ENCODE peak calls at places on chromosome 9, in four cellular contexts. B is mesendoderm, K is cardiac fibroblast, E is stomach. P is an unnamed sample.

GRCh38 chr9:86943223-86943870 is 4.0 kb downstream of the GAS1 start:
- DNase-seq in B (no peak), K (peak), E (peak), P (no peak)

GRCh38 chr9:120478208-120478607 is 101.8 kb downstream of the CDK5RAP2 start:
- DNase-seq in B (no peak), K (peak), E (no peak), P (peak)

GRCh38 chr9:115162946-115163345 is 45.0 kb upstream of the TNC start:
- DNase-seq in B (no peak), K (peak), E (no peak), P (no peak)

GRCh38 chr9:133706651-133707050 is 31.5 kb downstream of the SARDH start:
- DNase-seq in B (no peak), K (no peak), E (no peak), P (no peak)

GRCh38 chr9:119005162-119005561 is 364.1 kb downstream of the BRINP1 start:
- DNase-seq in B (peak), K (no peak), E (no peak), P (no peak)

GRCh38 chr9:112103405-112103804 is 71.7 kb downstream of the SUSD1 start:
- DNase-seq in B (no peak), K (no peak), E (no peak), P (no peak)

GRCh38 chr9:79120533-79121315 is 451.0 kb upstream of the TLE4 start:
- DNase-seq in B (no peak), K (no peak), E (no peak), P (no peak)

GRCh38 chr9:125189011-125189360 is 617 bp downstream of the PPP6C start:
- DNase-seq in B (no peak), K (no peak), E (peak), P (no peak)

GRCh38 chr9:130276121-130276520 is 10.6 kb downstream of the HMCN2 start:
- DNase-seq in B (peak), K (peak), E (no peak), P (peak)

GRCh38 chr9:91067306-91067860 is 265.8 kb downstream of the SYK start:
- DNase-seq in B (no peak), K (no peak), E (no peak), P (no peak)

GRCh38 chr9:16532681-16533450 is 337.6 kb downstream of the BNC2 start:
- DNase-seq in B (no peak), K (peak), E (no peak), P (peak)

GRCh38 chr9:89366711-89367110 is 48.4 kb downstream of the SECISBP2 start:
- DNase-seq in B (no peak), K (no peak), E (no peak), P (no peak)

GRCh38 chr9:82539126-82539525 is 523.8 kb downstream of the RASEF start:
- DNase-seq in B (no peak), K (no peak), E (no peak), P (no peak)

GRCh38 chr9:124723352-124723751 is 47.8 kb downstream of the NR6A1 start:
- DNase-seq in B (no peak), K (no peak), E (no peak), P (no peak)

GRCh38 chr9:116494815-116495634 is 192.1 kb upstream of the TRIM32 start:
- DNase-seq in B (peak), K (no peak), E (peak), P (no peak)

GRCh38 chr9:13213337-13213736 is 66.2 kb downstream of the MPDZ start:
- DNase-seq in B (no peak), K (peak), E (no peak), P (no peak)

GRCh38 chr9:14829204-14829603 is 81.0 kb downstream of the FREM1 start:
- DNase-seq in B (no peak), K (no peak), E (no peak), P (no peak)

GRCh38 chr9:110179734-110180133 is 28.2 kb downstream of the C9orf152 start:
- DNase-seq in B (no peak), K (peak), E (no peak), P (peak)

GRCh38 chr9:127942152-127943010 is 4.7 kb upstream of the DPM2 start:
- DNase-seq in B (peak), K (peak), E (peak), P (no peak)

GRCh38 chr9:32384364-32385134 is at the start of gene ACO1:
- DNase-seq in B (peak), K (peak), E (peak), P (peak)

GRCh38 chr9:34996181-34996904 is 6.8 kb downstream of the DNAJB5 start:
- DNase-seq in B (no peak), K (no peak), E (no peak), P (no peak)

GRCh38 chr9:94656190-94656589 is 16.9 kb upstream of the FBP1 start:
- DNase-seq in B (no peak), K (no peak), E (no peak), P (no peak)

GRCh38 chr9:2289234-2289755 is 274.1 kb downstream of the SMARCA2 start:
- DNase-seq in B (no peak), K (no peak), E (no peak), P (no peak)

GRCh38 chr9:105295986-105296385 is 51.5 kb downstream of the SLC44A1 start:
- DNase-seq in B (no peak), K (peak), E (no peak), P (no peak)

GRCh38 chr9:38671748-38672147 is 48.2 kb downstream of the FAM240B start:
- DNase-seq in B (no peak), K (no peak), E (no peak), P (no peak)

GRCh38 chr9:72151099-72151498 is 1.9 kb downstream of the GDA start:
- DNase-seq in B (no peak), K (no peak), E (no peak), P (no peak)

GRCh38 chr9:81430727-81431126 is 258.6 kb downstream of the TLE1 start:
- DNase-seq in B (no peak), K (no peak), E (no peak), P (no peak)

GRCh38 chr9:91693226-91693625 is 256.8 kb downstream of the ROR2 start:
- DNase-seq in B (peak), K (no peak), E (no peak), P (no peak)

GRCh38 chr9:18393340-18394130 is 80.4 kb upstream of the ADAMTSL1 start:
- DNase-seq in B (peak), K (peak), E (peak), P (peak)

GRCh38 chr9:123460091-123460490 is 104.1 kb downstream of the CRB2 start:
- DNase-seq in B (no peak), K (no peak), E (no peak), P (no peak)

GRCh38 chr9:104278929-104279500 is 184.9 kb downstream of the SMC2 start:
- DNase-seq in B (no peak), K (no peak), E (no peak), P (no peak)

GRCh38 chr9:89427621-89428221 is 70.2 kb downstream of the SEMA4D start:
- DNase-seq in B (no peak), K (no peak), E (no peak), P (no peak)

GRCh38 chr9:85658716-85659115 is 83.0 kb downstream of the AGTPBP1 start:
- DNase-seq in B (no peak), K (no peak), E (no peak), P (no peak)

GRCh38 chr9:120715331-120715924 is 1.2 kb upstream of the MEGF9 start:
- DNase-seq in B (peak), K (peak), E (no peak), P (no peak)

DNA sequence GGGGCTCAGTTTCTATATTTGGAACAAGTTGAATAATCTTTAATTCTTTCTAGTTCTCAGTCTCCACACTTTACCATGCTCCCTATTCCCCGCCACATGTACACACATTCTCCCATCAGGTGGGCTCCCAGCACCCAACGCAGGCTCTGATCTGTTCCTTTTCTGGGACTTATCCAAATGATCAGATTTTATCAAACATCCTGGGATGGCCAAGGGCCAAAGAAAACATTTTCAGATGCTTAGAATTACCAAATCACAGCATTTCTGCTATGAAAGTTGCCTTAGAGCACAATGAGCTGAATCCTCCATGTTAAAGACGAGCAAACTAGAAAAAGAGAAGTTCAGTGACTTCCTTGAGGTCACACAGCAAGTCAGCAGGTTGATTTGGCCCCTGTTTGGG is 153.4 kb downstream of the SEC61B start:
- DNase-seq in B (no peak), K (no peak), E (no peak), P (no peak)
- H3K4me3 ChIP-seq in B (no peak), K (no peak), E (no peak), P (no peak)

DNA sequence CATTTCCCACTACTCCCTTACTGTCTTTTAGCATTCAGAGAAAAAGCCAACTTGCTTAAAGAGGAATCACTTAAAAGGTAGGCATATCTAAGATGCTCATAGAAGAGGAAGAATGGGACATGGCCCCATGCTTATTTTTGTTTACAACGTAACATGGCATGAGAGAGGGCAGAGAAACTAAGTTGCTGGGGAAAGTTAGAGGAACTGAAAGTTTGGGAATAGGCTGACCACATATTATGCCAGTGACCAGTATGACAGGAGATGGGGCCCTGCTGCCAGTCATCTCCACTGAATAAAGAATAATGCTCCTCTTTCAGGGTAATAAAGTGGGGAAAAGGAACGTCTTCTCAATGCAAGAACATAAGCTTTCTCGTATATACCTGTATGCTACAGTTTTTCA is 1.9 kb downstream of the PLPP6 start:
- DNase-seq in B (no peak), K (no peak), E (no peak), P (no peak)
- H3K4me3 ChIP-seq in B (no peak), K (no peak), E (peak), P (no peak)

DNA sequence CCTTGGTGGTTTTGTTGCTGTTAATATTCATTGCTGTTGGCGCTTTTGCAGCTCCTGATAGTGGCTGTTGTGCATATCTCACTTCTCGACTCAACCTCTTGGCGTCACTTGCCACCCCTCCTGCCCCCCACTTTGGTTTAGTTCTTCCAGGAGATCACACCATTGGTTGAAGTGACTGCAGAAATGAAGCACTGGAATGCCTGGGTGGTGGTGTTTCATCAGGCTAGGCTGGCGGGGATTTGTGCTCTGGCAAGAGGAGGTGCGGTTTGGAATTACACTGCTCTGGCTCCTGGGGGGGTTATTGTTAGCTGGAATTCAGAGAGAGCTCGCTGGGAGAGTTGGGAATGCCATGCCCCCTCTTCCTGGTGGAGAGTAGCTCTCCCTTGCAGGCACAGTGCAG is 11.5 kb downstream of the PRRC2B start:
- DNase-seq in B (peak), K (peak), E (no peak), P (no peak)
- H3K4me3 ChIP-seq in B (no peak), K (no peak), E (no peak), P (no peak)

DNA sequence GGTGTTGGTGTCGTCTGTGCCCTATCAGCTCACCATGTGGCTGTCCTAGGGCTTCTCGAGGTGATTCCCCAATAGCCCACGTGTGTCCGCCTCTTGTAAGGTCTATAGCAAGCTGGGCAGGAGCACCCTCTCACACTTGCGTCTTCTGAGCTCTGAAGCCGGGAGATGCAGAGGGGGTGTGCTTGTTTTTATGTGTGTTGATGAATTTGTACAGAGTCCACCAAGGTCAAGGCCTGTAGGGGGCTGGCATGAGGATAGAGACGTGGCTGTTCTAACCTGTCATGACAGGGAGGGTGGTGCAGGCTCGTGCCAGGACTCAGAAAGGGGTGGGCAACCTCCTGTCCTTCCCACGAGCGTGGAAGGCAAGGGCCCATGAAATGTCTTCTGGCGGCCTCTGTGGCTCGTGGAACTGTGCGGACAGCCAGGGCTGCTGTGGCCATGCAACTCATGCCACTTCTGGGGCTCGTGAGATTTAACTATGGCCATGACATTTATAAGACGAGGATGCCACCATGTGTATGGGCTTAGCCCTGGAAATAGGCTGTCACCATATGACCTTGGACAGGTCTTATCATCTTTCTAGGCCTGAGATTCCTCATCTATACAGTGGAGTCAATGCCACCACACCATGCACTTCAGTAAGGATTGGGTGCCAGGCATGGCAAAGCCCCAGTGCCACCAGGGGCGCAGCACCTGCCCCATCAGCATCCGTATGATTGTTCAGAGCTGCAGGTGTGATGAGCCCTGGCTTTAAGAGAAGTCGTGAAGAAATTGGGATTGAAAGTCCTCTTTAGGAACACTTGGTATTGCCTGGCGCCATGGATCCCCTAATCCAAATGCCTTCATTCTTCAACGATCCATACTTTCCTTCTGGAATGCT is 2.3 kb upstream of the OLFM1 start:
- DNase-seq in B (no peak), K (no peak), E (no peak), P (no peak)
- H3K4me3 ChIP-seq in B (no peak), K (no peak), E (no peak), P (no peak)

P was measured in skeletal muscle cell.